ENCODE peak calls at places on chromosome 17, in ten cellular contexts. R is GDM1, Y is NCI-H1417 treated with DMSO at 0.1 percent for 48 hours, Z is gastrocnemius medialis, U is A549, I is fibroblast of mammary gland, T is NCI-H1092, L is AG20443, Q is ovary, O is prostate gland. F is an unnamed sample.

GRCh38 chr17:75341784-75342183 is 52.6 kb upstream of the SLC25A19 start:
- DNase-seq in Z (no peak), I (no peak), T (no peak), R (no peak), U (no peak), Q (no peak), L (no peak), O (no peak), Y (no peak), F (no peak)

GRCh38 chr17:81828656-81829055 is 4.4 kb downstream of the MCRIP1 start:
- DNase-seq in I (no peak), Q (no peak), Y (no peak), Z (no peak), R (no peak), T (no peak), U (no peak), L (no peak), O (no peak), F (no peak)

GRCh38 chr17:64448665-64449512 is at the start of gene MILR1:
- DNase-seq in I (peak; percentile 95), T (no peak), Z (peak; percentile 24), O (no peak), Q (peak; percentile 13), L (peak; percentile 82), R (peak; percentile 92), Y (no peak), U (peak; percentile 56), F (no peak)

GRCh38 chr17:66468241-66469087 is 166.1 kb downstream of the PRKCA start:
- DNase-seq in O (no peak), Z (peak; percentile 4), I (no peak), T (no peak), Y (no peak), L (no peak), U (no peak), R (peak; percentile 86), Q (no peak), F (peak; percentile 50)

GRCh38 chr17:45277992-45278391 is 16.1 kb upstream of the SPATA32 start:
- DNase-seq in Y (no peak), U (no peak), I (peak; percentile 55), O (peak; percentile 29), Q (no peak), L (no peak), T (no peak), Z (no peak), R (no peak), F (no peak)

GRCh38 chr17:67441052-67441738 is 64.1 kb downstream of the PITPNC1 start:
- DNase-seq in R (no peak), L (peak; percentile 79), Y (no peak), T (no peak), Q (no peak), O (no peak), I (peak; percentile 87), Z (no peak), U (peak; percentile 81), F (no peak)

GRCh38 chr17:49616546-49617205 is 41.0 kb downstream of the NXPH3 start:
- DNase-seq in Z (peak; percentile 49), T (no peak), O (no peak), Q (peak; percentile 73), Y (no peak), R (no peak), I (peak; percentile 93), L (peak; percentile 81), U (no peak), F (no peak)

GRCh38 chr17:2179615-2180295 is 123.8 kb downstream of the SMG6 start:
- DNase-seq in U (no peak), R (no peak), I (peak; percentile 99), O (peak; percentile 51), Z (peak; percentile 63), Q (peak; percentile 92), Y (no peak), T (peak; percentile 95), L (peak; percentile 79), F (no peak)

GRCh38 chr17:78915872-78916632 is 9.1 kb downstream of the TIMP2 start:
- DNase-seq in Q (no peak), R (no peak), U (peak; percentile 50), Z (peak; percentile 47), O (no peak), I (peak; percentile 67), T (no peak), Y (no peak), L (peak; percentile 71), F (peak; percentile 33)

GRCh38 chr17:804541-805435 is 22.6 kb downstream of the MRM3 start:
- DNase-seq in Z (no peak), I (no peak), Y (peak; percentile 8), O (no peak), U (no peak), R (no peak), L (no peak), T (no peak), Q (no peak), F (no peak)

GRCh38 chr17:66283971-66284370 is 18.4 kb upstream of the PRKCA start:
- DNase-seq in O (no peak), L (no peak), Z (no peak), R (no peak), Q (no peak), T (no peak), I (no peak), Y (no peak), U (no peak), F (no peak)

GRCh38 chr17:43939886-43940285 is 2.4 kb downstream of the PPY start:
- DNase-seq in O (no peak), T (no peak), U (no peak), I (no peak), R (no peak), Z (no peak), L (no peak), Y (no peak), Q (no peak), F (no peak)

F was measured in SW480.